ENCODE peak calls at places on chromosomes 6 and 20, in eight cellular contexts. Z is Peyer's patch; X is NCI-H2029; S is ascending aorta; I is SK-N-SH; K is activated CD4-positive, alpha-beta memory T cell treated with anti-CD3 and anti-CD28 coated beads, Interleukin-2, amount 10 ng/mL, durations not matched to agents 7 days and 5 days; U is fibroblast of the aortic adventitia; Y is renal cortical epithelial cell. Q is an unnamed sample.

GRCh38 chr6:139109558-139109957 is 25.3 kb upstream of the HECA start:
- DNase-seq in K (peak), I (no peak), Y (peak), U (peak), Z (no peak), S (no peak), X (no peak), Q (peak)

GRCh38 chr6:17865243-17865642 is 122.2 kb downstream of the KIF13A start:
- DNase-seq in Z (no peak), X (peak), Y (peak), U (no peak), S (no peak), I (no peak), K (no peak), Q (no peak)

GRCh38 chr20:6169251-6169650 is 46.4 kb upstream of the FERMT1 start:
- DNase-seq in Y (peak), Z (no peak), I (no peak), U (peak), S (no peak), X (no peak), K (no peak), Q (no peak)

GRCh38 chr6:75334266-75335040 is 49.9 kb upstream of the TMEM30A start:
- DNase-seq in S (no peak), U (peak), Y (peak), Z (no peak), X (no peak), I (no peak), K (no peak), Q (peak)

GRCh38 chr6:32070814-32071466 is 32.7 kb downstream of the CYP21A2 start:
- DNase-seq in Z (no peak), I (no peak), X (no peak), U (peak), S (peak), Y (no peak), K (no peak), Q (no peak)

GRCh38 chr6:147156799-147157382 is 47.3 kb upstream of the STXBP5 start:
- DNase-seq in X (no peak), U (peak), Z (no peak), Y (no peak), K (no peak), I (no peak), S (no peak), Q (no peak)

GRCh38 chr20:52054123-52054522 is 137.5 kb downstream of the ZFP64 start:
- DNase-seq in I (no peak), Z (no peak), U (no peak), S (no peak), K (peak), X (no peak), Y (no peak), Q (no peak)

GRCh38 chr6:169971951-169972651 is 220.7 kb downstream of the ERMARD start:
- DNase-seq in Y (no peak), U (no peak), I (peak), S (no peak), X (no peak), K (peak), Z (peak), Q (no peak)

GRCh38 chr20:37571033-37571432 is 43.4 kb upstream of the BLCAP start:
- DNase-seq in S (peak), X (no peak), K (no peak), U (no peak), Y (no peak), I (no peak), Z (no peak), Q (no peak)

GRCh38 chr6:140561701-140562100 is 1187.3 kb upstream of the CITED2 start:
- DNase-seq in U (no peak), Z (no peak), Y (no peak), S (no peak), K (no peak), X (no peak), I (no peak), Q (no peak)

GRCh38 chr6:168827484-168827883 is 386.5 kb downstream of the SMOC2 start:
- DNase-seq in S (no peak), X (no peak), K (no peak), U (no peak), Z (no peak), Y (no peak), I (peak), Q (no peak)

GRCh38 chr6:20839624-20840023 is 305.4 kb downstream of the CDKAL1 start:
- DNase-seq in Y (no peak), S (no peak), K (no peak), U (no peak), I (no peak), Z (no peak), X (no peak), Q (no peak)

GRCh38 chr6:47062346-47062745 is 20.2 kb upstream of the ADGRF1 start:
- DNase-seq in I (no peak), S (no peak), Z (no peak), K (no peak), X (no peak), Y (no peak), U (no peak), Q (no peak)

GRCh38 chr6:128464790-128465189 is 55.6 kb downstream of the PTPRK start:
- DNase-seq in I (no peak), Z (no peak), U (peak), X (no peak), S (no peak), K (no peak), Y (no peak), Q (no peak)

GRCh38 chr6:25706314-25707014 is 48.1 kb upstream of the SLC17A4 start:
- DNase-seq in S (no peak), U (peak), I (peak), X (peak), Z (no peak), K (no peak), Y (peak), Q (no peak)

GRCh38 chr6:57198926-57199636 is 23.0 kb downstream of the RAB23 start:
- DNase-seq in U (peak), Y (no peak), Z (no peak), S (no peak), I (no peak), X (peak), K (no peak), Q (no peak)

GRCh38 chr6:110518281-110518623 is 41.8 kb upstream of the SLC22A16 start:
- DNase-seq in I (peak), Z (no peak), S (no peak), K (no peak), X (no peak), U (peak), Y (no peak), Q (no peak)

GRCh38 chr6:116010400-116011095 is 50.1 kb downstream of the FRK start:
- DNase-seq in Y (peak), K (peak), U (peak), X (peak), I (peak), Z (peak), S (peak), Q (no peak)

GRCh38 chr6:134534708-134535149 is 216.8 kb upstream of the SGK1 start:
- DNase-seq in U (peak), Z (no peak), K (no peak), Y (peak), X (no peak), S (no peak), I (no peak), Q (no peak)

GRCh38 chr6:47073125-47074110 is 31.3 kb upstream of the ADGRF1 start:
- DNase-seq in U (no peak), Y (peak), X (no peak), S (no peak), Z (no peak), K (no peak), I (no peak), Q (no peak)

GRCh38 chr20:407097-407952 is 774 bp upstream of the RBCK1 start:
- DNase-seq in K (peak), I (peak), Y (peak), X (peak), S (peak), U (peak), Z (peak), Q (peak)

GRCh38 chr20:56373942-56374341 is 15.2 kb downstream of the FAM210B start:
- DNase-seq in K (no peak), U (peak), I (no peak), X (no peak), Z (no peak), S (no peak), Y (peak), Q (no peak)

GRCh38 chr20:34538671-34539123 is 19.8 kb upstream of the MAP1LC3A start:
- DNase-seq in U (peak), Z (no peak), K (peak), Y (peak), S (no peak), X (peak), I (peak), Q (no peak)

GRCh38 chr6:52373294-52373693 is 11.3 kb downstream of the PAQR8 start:
- DNase-seq in S (no peak), I (no peak), U (no peak), X (no peak), Y (no peak), Z (no peak), K (no peak), Q (no peak)

GRCh38 chr6:225121-225721 is 67.1 kb upstream of the DUSP22 start:
- DNase-seq in K (peak), U (no peak), Y (no peak), S (peak), Z (no peak), X (no peak), I (no peak), Q (no peak)

GRCh38 chr6:158284340-158285210 is 27.7 kb upstream of the TULP4 start:
- DNase-seq in Z (no peak), K (peak), S (peak), Y (peak), U (peak), I (no peak), X (peak), Q (peak)

GRCh38 chr6:15663057-15663638 is 320 bp upstream of the DTNBP1 start:
- DNase-seq in X (peak), S (no peak), K (no peak), Y (peak), U (peak), I (peak), Z (no peak), Q (no peak)

GRCh38 chr20:1242530-1242929 is 16.7 kb downstream of the RAD21L1 start:
- DNase-seq in X (no peak), S (no peak), Z (no peak), K (no peak), Y (peak), I (no peak), U (peak), Q (no peak)

GRCh38 chr6:151807513-151808330 is at the start of gene ESR1:
- DNase-seq in X (no peak), K (no peak), Y (peak), I (peak), U (peak), S (no peak), Z (no peak), Q (peak)